ENCODE peak calls at places on chromosomes 4 and X, in six cellular contexts. One of them, this sample, is unnamed.
A peak's percentile ranks its signal among the peaks of the same experiment; 100 is the strongest.

GRCh38 chrX:154458954-154459829 is 1.1 kb downstream of the PLXNA3 start:
- DNase-seq in ACHN: no peak
- DNase-seq in ecto neural progenitor cell: no peak
- DNase-seq in NCI-H1092: peak; percentile 32
- DNase-seq in activated T-helper 1 cell treated with Interleukin-2 at 50 U/mL for 16 hours: no peak
- DNase-seq in nephron progenitor cell: no peak
- DNase-seq in this sample: no peak

GRCh38 chr4:169005453-169006099 is 4.5 kb downstream of the CBR4 start:
- DNase-seq in ecto neural progenitor cell: no peak
- DNase-seq in activated T-helper 1 cell treated with Interleukin-2 at 50 U/mL for 16 hours: no peak
- DNase-seq in nephron progenitor cell: no peak
- DNase-seq in NCI-H1092: no peak
- DNase-seq in ACHN: peak; percentile 13
- DNase-seq in this sample: no peak

GRCh38 chrX:40262641-40263560 is 165.1 kb upstream of the BCOR start:
- DNase-seq in ecto neural progenitor cell: no peak
- DNase-seq in activated T-helper 1 cell treated with Interleukin-2 at 50 U/mL for 16 hours: no peak
- DNase-seq in ACHN: peak; percentile 25
- DNase-seq in nephron progenitor cell: no peak
- DNase-seq in NCI-H1092: no peak
- DNase-seq in this sample: no peak

GRCh38 chrX:118807151-118808017 is 16.2 kb upstream of the ZCCHC12 start:
- DNase-seq in NCI-H1092: peak; percentile 12
- DNase-seq in ecto neural progenitor cell: peak; percentile 52
- DNase-seq in ACHN: peak; percentile 21
- DNase-seq in activated T-helper 1 cell treated with Interleukin-2 at 50 U/mL for 16 hours: no peak
- DNase-seq in nephron progenitor cell: peak; percentile 42
- DNase-seq in this sample: peak; percentile 4

GRCh38 chrX:149145845-149146285 is 359.2 kb downstream of the IDS start:
- DNase-seq in nephron progenitor cell: no peak
- DNase-seq in NCI-H1092: no peak
- DNase-seq in activated T-helper 1 cell treated with Interleukin-2 at 50 U/mL for 16 hours: no peak
- DNase-seq in ACHN: no peak
- DNase-seq in ecto neural progenitor cell: no peak
- DNase-seq in this sample: no peak

GRCh38 chr4:113758361-113758760 is 3.2 kb downstream of the CAMK2D start:
- DNase-seq in ACHN: peak; percentile 9
- DNase-seq in nephron progenitor cell: no peak
- DNase-seq in activated T-helper 1 cell treated with Interleukin-2 at 50 U/mL for 16 hours: no peak
- DNase-seq in NCI-H1092: no peak
- DNase-seq in ecto neural progenitor cell: no peak
- DNase-seq in this sample: no peak

GRCh38 chr4:158965208-158965607 is 137.7 kb upstream of the RAPGEF2 start:
- DNase-seq in ecto neural progenitor cell: no peak
- DNase-seq in NCI-H1092: no peak
- DNase-seq in nephron progenitor cell: no peak
- DNase-seq in activated T-helper 1 cell treated with Interleukin-2 at 50 U/mL for 16 hours: no peak
- DNase-seq in ACHN: no peak
- DNase-seq in this sample: no peak

GRCh38 chr4:99763635-99764101 is 53.0 kb upstream of the DAPP1 start:
- DNase-seq in ecto neural progenitor cell: no peak
- DNase-seq in NCI-H1092: no peak
- DNase-seq in ACHN: peak; percentile 74
- DNase-seq in nephron progenitor cell: no peak
- DNase-seq in activated T-helper 1 cell treated with Interleukin-2 at 50 U/mL for 16 hours: no peak
- DNase-seq in this sample: no peak

GRCh38 chr4:26723216-26723615 is 137.4 kb upstream of the STIM2 start:
- DNase-seq in ACHN: no peak
- DNase-seq in activated T-helper 1 cell treated with Interleukin-2 at 50 U/mL for 16 hours: no peak
- DNase-seq in nephron progenitor cell: no peak
- DNase-seq in NCI-H1092: no peak
- DNase-seq in ecto neural progenitor cell: no peak
- DNase-seq in this sample: no peak

GRCh38 chr4:184983660-184984356 is 34.5 kb upstream of the HELT start:
- DNase-seq in activated T-helper 1 cell treated with Interleukin-2 at 50 U/mL for 16 hours: peak; percentile 45
- DNase-seq in ecto neural progenitor cell: peak; percentile 76
- DNase-seq in NCI-H1092: peak; percentile 77
- DNase-seq in nephron progenitor cell: peak; percentile 82
- DNase-seq in ACHN: peak; percentile 75
- DNase-seq in this sample: peak; percentile 27